ENCODE peak calls at places on chromosomes 11 and 22, in ten cellular contexts. U is psoas muscle; T is SJSA1; Q is foreskin fibroblast; Z is HT1080; R is neuronal stem cell; B is fibroblast of lung; I is NCI-H774; L is activated effector memory CD4-positive, alpha-beta T cell treated with Interleukin-2 at 50 U/mL for 16 hours; S is activated CD4-positive, alpha-beta T cell treated with anti-CD3 and anti-CD28 coated beads for 48 hours. X is an unnamed sample.

GRCh38 chr11:10699072-10699471 is 5.5 kb upstream of the IRAG1 start:
- DNase-seq in U (no peak), T (no peak), Q (peak; percentile 65), Z (no peak), R (no peak), B (peak; percentile 26), I (no peak), L (no peak), S (no peak), X (no peak)

GRCh38 chr11:69138265-69138664 is 17.5 kb upstream of the SMIM38 start:
- DNase-seq in U (no peak), T (peak; percentile 90), Q (peak; percentile 49), Z (peak; percentile 39), R (no peak), B (peak; percentile 70), I (no peak), L (no peak), S (no peak), X (no peak)

GRCh38 chr11:79235696-79236095 is 205.1 kb downstream of the TENM4 start:
- DNase-seq in U (no peak), T (no peak), Q (no peak), Z (no peak), R (no peak), B (no peak), I (no peak), L (no peak), S (no peak), X (no peak)

GRCh38 chr11:120703358-120704152 is 192.0 kb downstream of the GRIK4 start:
- DNase-seq in U (no peak), T (no peak), Q (no peak), Z (no peak), R (no peak), B (no peak), I (no peak), L (no peak), S (no peak), X (no peak)

GRCh38 chr11:44775366-44776356 is 48.9 kb downstream of the TSPAN18 start:
- DNase-seq in U (peak; percentile 67), T (no peak), Q (peak; percentile 50), Z (peak; percentile 30), R (peak; percentile 53), B (peak; percentile 25), I (peak; percentile 22), L (peak; percentile 45), S (peak; percentile 79), X (no peak)

GRCh38 chr11:64989416-64989815 is 7.4 kb downstream of the BATF2 start:
- DNase-seq in U (peak; percentile 59), T (no peak), Q (no peak), Z (no peak), R (no peak), B (no peak), I (no peak), L (no peak), S (no peak), X (no peak)

GRCh38 chr11:86106916-86107315 is 38.0 kb upstream of the PICALM start:
- DNase-seq in U (no peak), T (no peak), Q (peak; percentile 16), Z (no peak), R (no peak), B (no peak), I (no peak), L (no peak), S (no peak), X (no peak)

GRCh38 chr11:538431-539051 is 1.2 kb downstream of the LRRC56 start:
- DNase-seq in U (no peak), T (no peak), Q (no peak), Z (no peak), R (no peak), B (no peak), I (no peak), L (no peak), S (no peak), X (peak; percentile 46)

GRCh38 chr11:56911312-56911711 is 77.4 kb upstream of the OR5AK2 start:
- DNase-seq in U (no peak), T (no peak), Q (no peak), Z (peak; percentile 65), R (no peak), B (no peak), I (no peak), L (no peak), S (no peak), X (no peak)

GRCh38 chr22:48276933-48277867 is 1514.8 kb downstream of the TBC1D22A start:
- DNase-seq in U (no peak), T (no peak), Q (no peak), Z (no peak), R (no peak), B (no peak), I (no peak), L (no peak), S (no peak), X (no peak)

GRCh38 chr11:118924591-118925585 is 838 bp downstream of the BCL9L start:
- DNase-seq in U (peak; percentile 78), T (no peak), Q (peak; percentile 71), Z (peak; percentile 58), R (no peak), B (peak; percentile 31), I (no peak), L (no peak), S (peak; percentile 75), X (peak; percentile 72)

GRCh38 chr11:72685560-72686480 is 11.6 kb upstream of the PDE2A start:
- DNase-seq in U (peak; percentile 77), T (no peak), Q (peak; percentile 88), Z (no peak), R (no peak), B (peak; percentile 65), I (no peak), L (no peak), S (peak; percentile 82), X (peak; percentile 74)

GRCh38 chr11:117189191-117189940 is 9.8 kb upstream of the TAGLN start:
- DNase-seq in U (no peak), T (peak; percentile 11), Q (no peak), Z (no peak), R (no peak), B (no peak), I (no peak), L (no peak), S (no peak), X (peak; percentile 66)

GRCh38 chr22:38246692-38247091 is 26.1 kb downstream of the TMEM184B start:
- DNase-seq in U (peak; percentile 80), T (no peak), Q (no peak), Z (no peak), R (no peak), B (no peak), I (no peak), L (no peak), S (no peak), X (no peak)

GRCh38 chr11:68047437-68048290 is 8.8 kb downstream of the TCIRG1 start:
- DNase-seq in U (peak; percentile 43), T (no peak), Q (no peak), Z (no peak), R (no peak), B (no peak), I (no peak), L (no peak), S (no peak), X (no peak)

GRCh38 chr11:46353706-46354105 is 6.4 kb downstream of the DGKZ start:
- DNase-seq in U (no peak), T (no peak), Q (peak; percentile 45), Z (no peak), R (no peak), B (no peak), I (no peak), L (no peak), S (peak; percentile 80), X (no peak)

GRCh38 chr22:21796231-21796630 is 60.6 kb upstream of the YPEL1 start:
- DNase-seq in U (no peak), T (no peak), Q (no peak), Z (no peak), R (no peak), B (no peak), I (no peak), L (no peak), S (no peak), X (no peak)

GRCh38 chr11:76790251-76790650 is 7.1 kb downstream of the TSKU start:
- DNase-seq in U (peak; percentile 46), T (no peak), Q (no peak), Z (no peak), R (no peak), B (no peak), I (no peak), L (no peak), S (no peak), X (peak; percentile 6)